ENCODE peak calls at places on chromosome X, in six cellular contexts. One of them, this sample, is unnamed.

GRCh38 chrX:50805316-50805715 is 8.7 kb downstream of the SHROOM4 start:
- DNase-seq in progenitor cell of endocrine pancreas: no peak
- DNase-seq in fibroblast of pulmonary artery: no peak
- DNase-seq in cardiac muscle cell: no peak
- DNase-seq in GM12865: no peak
- DNase-seq in right lobe of liver: no peak
- DNase-seq in this sample: no peak

GRCh38 chrX:13013353-13014110 is 30.9 kb downstream of the FAM9C start:
- DNase-seq in GM12865: peak
- DNase-seq in fibroblast of pulmonary artery: peak
- DNase-seq in right lobe of liver: no peak
- DNase-seq in cardiac muscle cell: peak
- DNase-seq in progenitor cell of endocrine pancreas: no peak
- DNase-seq in this sample: peak

GRCh38 chrX:49910344-49910743 is 12.1 kb upstream of the CLCN5 start:
- DNase-seq in fibroblast of pulmonary artery: no peak
- DNase-seq in cardiac muscle cell: no peak
- DNase-seq in GM12865: peak
- DNase-seq in progenitor cell of endocrine pancreas: no peak
- DNase-seq in right lobe of liver: no peak
- DNase-seq in this sample: no peak

GRCh38 chrX:13506574-13506973 is 62.8 kb upstream of the EGFL6 start:
- DNase-seq in progenitor cell of endocrine pancreas: peak
- DNase-seq in cardiac muscle cell: peak
- DNase-seq in fibroblast of pulmonary artery: peak
- DNase-seq in GM12865: peak
- DNase-seq in right lobe of liver: no peak
- DNase-seq in this sample: no peak

GRCh38 chrX:50769389-50770063 is 44.5 kb downstream of the SHROOM4 start:
- DNase-seq in fibroblast of pulmonary artery: no peak
- DNase-seq in cardiac muscle cell: no peak
- DNase-seq in right lobe of liver: no peak
- DNase-seq in GM12865: no peak
- DNase-seq in progenitor cell of endocrine pancreas: no peak
- DNase-seq in this sample: no peak

GRCh38 chrX:18725316-18725943 is 18.0 kb downstream of the PPEF1 start:
- DNase-seq in right lobe of liver: no peak
- DNase-seq in GM12865: peak
- DNase-seq in fibroblast of pulmonary artery: no peak
- DNase-seq in progenitor cell of endocrine pancreas: no peak
- DNase-seq in cardiac muscle cell: no peak
- DNase-seq in this sample: no peak

GRCh38 chrX:68835104-68835442 is 6.3 kb downstream of the EFNB1 start:
- DNase-seq in GM12865: no peak
- DNase-seq in fibroblast of pulmonary artery: no peak
- DNase-seq in cardiac muscle cell: no peak
- DNase-seq in right lobe of liver: no peak
- DNase-seq in progenitor cell of endocrine pancreas: no peak
- DNase-seq in this sample: no peak

GRCh38 chrX:24371391-24371972 is 11.0 kb downstream of the SUPT20HL1 start:
- DNase-seq in right lobe of liver: peak
- DNase-seq in progenitor cell of endocrine pancreas: peak
- DNase-seq in GM12865: peak
- DNase-seq in cardiac muscle cell: peak
- DNase-seq in fibroblast of pulmonary artery: peak
- DNase-seq in this sample: peak

GRCh38 chrX:123267220-123267619 is 83.1 kb downstream of the GRIA3 start:
- DNase-seq in GM12865: no peak
- DNase-seq in right lobe of liver: no peak
- DNase-seq in fibroblast of pulmonary artery: peak
- DNase-seq in progenitor cell of endocrine pancreas: no peak
- DNase-seq in cardiac muscle cell: peak
- DNase-seq in this sample: no peak

GRCh38 chrX:132173647-132174046 is 45.6 kb downstream of the RAP2C start:
- DNase-seq in fibroblast of pulmonary artery: no peak
- DNase-seq in progenitor cell of endocrine pancreas: no peak
- DNase-seq in GM12865: no peak
- DNase-seq in right lobe of liver: no peak
- DNase-seq in cardiac muscle cell: no peak
- DNase-seq in this sample: no peak

GRCh38 chrX:10326578-10326977 is 169.8 kb downstream of the CLCN4 start:
- DNase-seq in progenitor cell of endocrine pancreas: no peak
- DNase-seq in right lobe of liver: peak
- DNase-seq in cardiac muscle cell: peak
- DNase-seq in GM12865: peak
- DNase-seq in fibroblast of pulmonary artery: peak
- DNase-seq in this sample: no peak

GRCh38 chrX:121000589-121000988 is 15.0 kb upstream of the CT47A1 start:
- DNase-seq in progenitor cell of endocrine pancreas: no peak
- DNase-seq in cardiac muscle cell: peak
- DNase-seq in GM12865: peak
- DNase-seq in fibroblast of pulmonary artery: peak
- DNase-seq in right lobe of liver: no peak
- DNase-seq in this sample: no peak

GRCh38 chrX:67604979-67605703 is 61.3 kb downstream of the AR start:
- DNase-seq in GM12865: peak
- DNase-seq in fibroblast of pulmonary artery: peak
- DNase-seq in progenitor cell of endocrine pancreas: no peak
- DNase-seq in right lobe of liver: no peak
- DNase-seq in cardiac muscle cell: peak
- DNase-seq in this sample: no peak

GRCh38 chrX:26789751-26790150 is 573.8 kb downstream of the MAGEB5 start:
- DNase-seq in fibroblast of pulmonary artery: no peak
- DNase-seq in GM12865: no peak
- DNase-seq in progenitor cell of endocrine pancreas: no peak
- DNase-seq in cardiac muscle cell: no peak
- DNase-seq in right lobe of liver: no peak
- DNase-seq in this sample: no peak

GRCh38 chrX:94065091-94065490 is 391.1 kb downstream of the FAM133A start:
- DNase-seq in fibroblast of pulmonary artery: no peak
- DNase-seq in GM12865: no peak
- DNase-seq in progenitor cell of endocrine pancreas: no peak
- DNase-seq in cardiac muscle cell: no peak
- DNase-seq in right lobe of liver: no peak
- DNase-seq in this sample: no peak

GRCh38 chrX:102345916-102346315 is 93.9 kb downstream of the NXF2B start:
- DNase-seq in right lobe of liver: peak
- DNase-seq in fibroblast of pulmonary artery: peak
- DNase-seq in cardiac muscle cell: peak
- DNase-seq in GM12865: peak
- DNase-seq in progenitor cell of endocrine pancreas: peak
- DNase-seq in this sample: no peak

GRCh38 chrX:21745756-21746155 is 12.2 kb downstream of the SMPX start:
- DNase-seq in fibroblast of pulmonary artery: peak
- DNase-seq in GM12865: peak
- DNase-seq in right lobe of liver: peak
- DNase-seq in cardiac muscle cell: peak
- DNase-seq in progenitor cell of endocrine pancreas: no peak
- DNase-seq in this sample: no peak

GRCh38 chrX:18887177-18887820 is 96.6 kb downstream of the PHKA2 start:
- DNase-seq in progenitor cell of endocrine pancreas: no peak
- DNase-seq in fibroblast of pulmonary artery: no peak
- DNase-seq in GM12865: no peak
- DNase-seq in cardiac muscle cell: peak
- DNase-seq in right lobe of liver: peak
- DNase-seq in this sample: no peak

GRCh38 chrX:43615677-43616076 is 40.4 kb upstream of the MAOA start:
- DNase-seq in right lobe of liver: no peak
- DNase-seq in GM12865: no peak
- DNase-seq in progenitor cell of endocrine pancreas: no peak
- DNase-seq in fibroblast of pulmonary artery: no peak
- DNase-seq in cardiac muscle cell: no peak
- DNase-seq in this sample: no peak

GRCh38 chrX:101410461-101410860 is 2.4 kb downstream of the HNRNPH2 start:
- DNase-seq in progenitor cell of endocrine pancreas: no peak
- DNase-seq in cardiac muscle cell: no peak
- DNase-seq in GM12865: no peak
- DNase-seq in fibroblast of pulmonary artery: no peak
- DNase-seq in right lobe of liver: no peak
- DNase-seq in this sample: no peak

DNA sequence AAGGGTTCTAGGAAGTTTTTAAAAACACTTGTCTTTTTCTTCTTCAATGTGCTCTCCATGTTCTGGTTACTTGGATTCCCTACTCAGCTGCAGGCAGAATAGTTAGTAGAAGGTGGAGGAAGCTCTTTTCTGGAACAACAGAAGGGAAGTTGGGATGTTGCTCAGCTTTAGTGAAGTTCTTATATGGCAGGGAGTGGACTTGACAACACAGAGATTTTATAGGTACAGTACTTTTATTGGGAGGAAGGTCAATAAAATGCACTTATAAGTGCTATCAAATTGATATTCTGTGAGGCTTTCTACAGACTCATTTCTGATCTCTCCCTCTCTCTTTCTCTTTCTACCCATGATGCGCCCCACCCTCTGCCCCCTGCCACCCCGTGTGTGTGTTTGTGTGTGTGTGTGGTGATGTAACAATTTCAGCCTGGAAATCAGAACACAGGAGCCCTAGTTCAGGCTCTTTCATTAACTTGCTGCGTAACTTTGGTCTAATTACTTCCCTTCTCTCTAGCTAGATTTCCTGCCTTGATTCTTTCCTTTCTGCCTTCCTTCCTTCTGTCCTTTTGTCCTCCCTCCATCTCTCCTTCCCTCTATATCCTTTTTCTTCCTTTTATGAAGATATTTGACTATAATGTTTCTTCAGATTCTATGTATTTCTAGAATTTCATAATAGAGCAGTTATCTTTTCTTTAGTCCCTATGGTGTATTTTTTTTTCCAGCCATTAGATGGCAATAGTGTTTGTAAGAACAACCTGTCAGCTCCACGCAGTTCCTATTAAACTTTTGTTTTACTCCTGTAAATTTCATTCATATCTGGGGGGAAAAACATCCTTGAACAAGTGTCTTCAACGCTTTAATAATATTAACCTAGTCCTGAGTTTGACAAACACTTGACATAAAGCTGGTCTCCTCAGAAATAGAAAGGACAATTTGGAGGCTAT is 37.1 kb downstream of the HEPH start:
- DNase-seq in right lobe of liver: no peak
- DNase-seq in fibroblast of pulmonary artery: peak
- DNase-seq in GM12865: peak
- DNase-seq in progenitor cell of endocrine pancreas: no peak
- DNase-seq in cardiac muscle cell: peak
- DNase-seq in this sample: no peak
- TF ChIP-seq CTCF in right lobe of liver: peak
- TF ChIP-seq CTCF in fibroblast of pulmonary artery: peak
- TF ChIP-seq CTCF in GM12865: peak
- TF ChIP-seq CTCF in progenitor cell of endocrine pancreas: peak
- TF ChIP-seq CTCF in cardiac muscle cell: peak
- TF ChIP-seq CTCF in this sample: peak

GRCh38 chrX:112913807-112914206 is 73.2 kb upstream of the AMOT start:
- DNase-seq in progenitor cell of endocrine pancreas: no peak
- DNase-seq in fibroblast of pulmonary artery: no peak
- DNase-seq in cardiac muscle cell: no peak
- DNase-seq in GM12865: no peak
- DNase-seq in right lobe of liver: no peak
- DNase-seq in this sample: no peak

GRCh38 chrX:112910418-112910817 is 69.8 kb upstream of the AMOT start:
- DNase-seq in GM12865: no peak
- DNase-seq in right lobe of liver: no peak
- DNase-seq in cardiac muscle cell: no peak
- DNase-seq in fibroblast of pulmonary artery: no peak
- DNase-seq in progenitor cell of endocrine pancreas: no peak
- DNase-seq in this sample: no peak
- TF ChIP-seq CTCF in GM12865: no peak
- TF ChIP-seq CTCF in right lobe of liver: no peak
- TF ChIP-seq CTCF in cardiac muscle cell: no peak
- TF ChIP-seq CTCF in fibroblast of pulmonary artery: no peak
- TF ChIP-seq CTCF in progenitor cell of endocrine pancreas: no peak
- TF ChIP-seq CTCF in this sample: no peak

GRCh38 chrX:126030021-126030420 is 136.1 kb downstream of the DCAF12L2 start:
- DNase-seq in cardiac muscle cell: no peak
- DNase-seq in GM12865: no peak
- DNase-seq in fibroblast of pulmonary artery: no peak
- DNase-seq in right lobe of liver: no peak
- DNase-seq in progenitor cell of endocrine pancreas: no peak
- DNase-seq in this sample: no peak

DNA sequence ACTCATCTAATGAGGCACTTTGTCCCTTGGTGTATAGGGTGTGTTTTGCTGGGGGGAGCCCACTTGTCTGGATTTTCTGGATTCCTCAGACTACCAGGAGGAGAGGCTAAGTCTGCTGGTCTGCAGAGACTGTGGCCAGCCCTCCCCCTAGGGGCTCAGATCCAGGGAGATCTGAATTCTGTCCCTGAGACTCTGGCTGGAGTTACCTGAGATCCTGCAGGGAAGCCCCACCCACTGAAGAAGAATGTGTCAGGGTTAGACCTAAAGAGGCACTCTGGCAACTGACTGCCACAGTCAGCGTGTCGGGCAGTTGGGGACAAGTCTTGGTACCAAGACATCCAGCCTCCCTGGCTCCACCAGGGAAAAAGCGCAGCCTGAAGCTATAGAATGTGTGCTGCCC is 138.9 kb downstream of the DCAF12L2 start:
- DNase-seq in fibroblast of pulmonary artery: no peak
- DNase-seq in right lobe of liver: no peak
- DNase-seq in cardiac muscle cell: no peak
- DNase-seq in progenitor cell of endocrine pancreas: no peak
- DNase-seq in GM12865: no peak
- DNase-seq in this sample: no peak
- TF ChIP-seq CTCF in fibroblast of pulmonary artery: no peak
- TF ChIP-seq CTCF in right lobe of liver: no peak
- TF ChIP-seq CTCF in cardiac muscle cell: no peak
- TF ChIP-seq CTCF in progenitor cell of endocrine pancreas: no peak
- TF ChIP-seq CTCF in GM12865: no peak
- TF ChIP-seq CTCF in this sample: no peak

GRCh38 chrX:104195489-104196084 is 29.3 kb downstream of the FAM199X start:
- DNase-seq in right lobe of liver: no peak
- DNase-seq in fibroblast of pulmonary artery: peak
- DNase-seq in progenitor cell of endocrine pancreas: no peak
- DNase-seq in GM12865: peak
- DNase-seq in cardiac muscle cell: peak
- DNase-seq in this sample: peak
- TF ChIP-seq CTCF in right lobe of liver: peak
- TF ChIP-seq CTCF in fibroblast of pulmonary artery: peak
- TF ChIP-seq CTCF in progenitor cell of endocrine pancreas: peak
- TF ChIP-seq CTCF in GM12865: peak
- TF ChIP-seq CTCF in cardiac muscle cell: peak
- TF ChIP-seq CTCF in this sample: peak

This sample was measured in GM06990.